ENCODE peak calls at places on chromosomes 16 and 17, in ten cellular contexts. R is ovary, S is Peyer's patch, U is endothelial cell of umbilical vein, Z is transverse colon, I is right lobe of liver, E is stomach, L is A549, W is adrenal gland, B is heart left ventricle. A is an unnamed sample.

GRCh38 chr17:80889231-80889896 is 102.3 kb upstream of the CHMP6 start:
- DNase-seq in R (no peak), S (no peak), U (no peak), Z (no peak), I (peak), E (no peak), L (no peak), W (no peak), B (no peak), A (no peak)

GRCh38 chr17:75064867-75065561 is 18.0 kb downstream of the KCTD2 start:
- DNase-seq in R (no peak), S (no peak), U (no peak), Z (no peak), I (no peak), E (no peak), L (no peak), W (no peak), B (no peak), A (no peak)

GRCh38 chr16:81376880-81377279 is 62.1 kb downstream of the GAN start:
- DNase-seq in R (no peak), S (no peak), U (peak), Z (no peak), I (no peak), E (no peak), L (no peak), W (no peak), B (no peak), A (no peak)

GRCh38 chr17:34370997-34371395 is 8.0 kb upstream of the CCL1 start:
- DNase-seq in R (no peak), S (no peak), U (no peak), Z (no peak), I (no peak), E (no peak), L (no peak), W (no peak), B (no peak), A (no peak)

GRCh38 chr16:84115919-84116719 is 623 bp downstream of the MBTPS1 start:
- DNase-seq in R (no peak), S (peak), U (peak), Z (peak), I (peak), E (peak), L (peak), W (peak), B (no peak), A (no peak)

GRCh38 chr17:82913304-82914043 is 73.7 kb upstream of the ZNF750 start:
- DNase-seq in R (no peak), S (no peak), U (peak), Z (no peak), I (no peak), E (peak), L (peak), W (peak), B (no peak), A (no peak)

GRCh38 chr16:23423496-23424049 is 29.4 kb downstream of the COG7 start:
- DNase-seq in R (peak), S (peak), U (peak), Z (peak), I (no peak), E (peak), L (peak), W (peak), B (peak), A (peak)

GRCh38 chr16:78490847-78491246 is 391.4 kb downstream of the WWOX start:
- DNase-seq in R (no peak), S (no peak), U (no peak), Z (no peak), I (no peak), E (no peak), L (no peak), W (peak), B (no peak), A (no peak)

GRCh38 chr17:72631568-72631967 is 460.9 kb downstream of the SLC39A11 start:
- DNase-seq in R (no peak), S (no peak), U (no peak), Z (no peak), I (no peak), E (no peak), L (no peak), W (no peak), B (no peak), A (no peak)

GRCh38 chr16:56190903-56191806 is at the start of gene GNAO1:
- DNase-seq in R (peak), S (peak), U (peak), Z (peak), I (peak), E (peak), L (peak), W (peak), B (peak), A (peak)

GRCh38 chr17:81253358-81254131 is 14.4 kb downstream of the NDUFAF8 start:
- DNase-seq in R (no peak), S (peak), U (peak), Z (peak), I (no peak), E (peak), L (peak), W (peak), B (no peak), A (peak)

GRCh38 chr17:63555475-63556156 is 5.3 kb downstream of the DCAF7 start:
- DNase-seq in R (no peak), S (no peak), U (no peak), Z (no peak), I (no peak), E (no peak), L (no peak), W (no peak), B (no peak), A (no peak)

GRCh38 chr16:1452530-1452929 is 8.2 kb upstream of the CCDC154 start:
- DNase-seq in R (no peak), S (no peak), U (no peak), Z (no peak), I (no peak), E (no peak), L (no peak), W (no peak), B (no peak), A (no peak)

GRCh38 chr16:65786916-65787315 is 579.6 kb upstream of the CDH5 start:
- DNase-seq in R (no peak), S (no peak), U (no peak), Z (no peak), I (no peak), E (no peak), L (no peak), W (no peak), B (no peak), A (peak)

GRCh38 chr17:41536741-41537613 is 8.9 kb upstream of the KRT19 start:
- DNase-seq in R (no peak), S (no peak), U (no peak), Z (no peak), I (no peak), E (no peak), L (no peak), W (no peak), B (no peak), A (no peak)

GRCh38 chr16:86513471-86514277 is 3.3 kb downstream of the FOXF1 start:
- DNase-seq in R (no peak), S (no peak), U (no peak), Z (no peak), I (no peak), E (no peak), L (no peak), W (no peak), B (no peak), A (no peak)
- TF ChIP-seq POLR2A in R (no peak), S (no peak), U (no peak), Z (no peak), I (no peak), E (no peak), L (no peak), W (no peak), B (no peak), A (no peak)

DNA sequence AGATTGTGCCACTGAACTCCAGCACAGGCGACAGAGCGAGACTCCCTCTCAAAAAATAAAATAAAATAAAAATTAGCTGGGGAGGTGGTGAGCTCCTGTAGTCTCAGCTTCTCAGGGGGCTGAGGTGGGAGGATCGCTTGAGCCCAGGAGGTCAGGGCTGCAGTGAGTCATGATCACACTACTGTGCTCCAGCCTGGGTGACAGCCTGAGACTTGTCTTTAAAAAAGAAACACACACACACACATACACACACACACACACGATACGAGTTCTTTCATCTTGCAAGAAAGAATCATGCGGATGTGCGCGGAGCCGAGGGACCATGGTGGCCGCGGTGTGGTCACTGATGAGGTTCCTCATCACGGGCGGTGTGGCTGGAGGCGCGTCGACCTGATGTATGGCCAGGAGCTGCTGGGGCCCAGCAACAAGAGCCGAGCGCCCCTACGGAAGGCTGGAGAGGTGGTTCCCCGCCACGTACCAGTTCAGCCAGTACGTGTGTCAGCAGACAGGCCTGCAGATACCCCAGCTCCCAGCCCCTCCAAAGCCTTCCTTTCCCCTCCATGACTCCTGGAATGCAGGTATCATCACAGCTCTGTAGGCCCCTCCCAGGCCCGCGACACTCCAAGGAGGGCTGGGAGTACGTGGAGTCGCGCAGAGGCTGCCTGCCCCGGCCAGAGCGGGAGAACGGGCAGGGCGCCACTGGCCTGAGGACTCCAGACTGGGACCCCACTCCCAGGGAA is 20.7 kb downstream of the NXN start:
- DNase-seq in R (peak), S (no peak), U (no peak), Z (no peak), I (no peak), E (no peak), L (no peak), W (no peak), B (no peak), A (no peak)
- H3K27ac ChIP-seq in R (no peak), S (no peak), U (no peak), Z (peak), I (no peak), E (no peak), L (peak), W (no peak), B (no peak), A (peak)

DNA sequence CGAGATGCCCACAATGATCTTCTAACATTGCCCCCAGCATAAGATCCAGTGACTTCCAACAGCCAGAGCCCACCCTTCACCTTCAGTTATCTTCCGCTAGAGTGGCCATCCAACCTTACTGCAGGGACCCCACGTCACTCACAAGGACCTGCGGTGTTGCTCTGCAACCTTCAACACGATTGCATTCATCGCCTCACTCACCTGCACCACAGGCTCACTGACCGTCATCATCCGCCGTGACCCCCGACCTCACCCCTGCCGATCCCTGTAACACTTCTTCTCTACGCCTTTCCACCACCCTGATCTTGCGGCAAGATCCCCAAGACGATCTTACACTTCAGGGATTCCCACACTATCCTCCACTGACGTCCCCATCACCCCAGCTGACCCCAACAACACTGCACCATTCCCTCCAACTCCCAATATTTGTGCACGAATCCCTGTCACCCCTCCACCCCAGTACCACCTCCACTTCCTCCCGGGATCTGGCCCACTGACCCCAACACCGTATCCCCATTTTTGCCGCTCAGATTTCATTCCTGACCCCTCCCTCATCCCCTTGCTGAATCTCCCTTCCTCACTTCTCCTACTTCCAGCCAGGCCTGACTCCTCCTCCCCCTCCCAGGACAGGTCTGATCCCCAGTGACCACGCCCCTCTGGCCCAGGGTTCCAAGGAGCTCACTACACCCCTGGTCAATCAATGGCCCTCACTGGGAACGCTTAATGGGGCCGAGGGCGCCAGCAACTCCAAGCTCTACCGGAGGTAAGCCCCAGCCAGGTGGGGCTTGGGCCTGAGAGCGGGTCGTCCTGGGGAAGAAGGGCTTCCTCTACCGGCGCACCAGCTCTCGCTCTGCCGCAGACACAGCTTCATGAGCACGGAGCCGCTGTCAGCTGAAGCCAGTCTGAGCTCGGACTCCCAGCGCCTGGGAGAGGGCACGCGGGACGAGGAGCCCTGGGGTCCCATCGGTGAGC is 7.6 kb downstream of the RUNDC3A start:
- DNase-seq in R (no peak), S (no peak), U (no peak), Z (no peak), I (no peak), E (no peak), L (no peak), W (no peak), B (no peak), A (no peak)
- H3K4me3 ChIP-seq in R (no peak), S (no peak), U (no peak), Z (no peak), I (no peak), E (peak), L (peak), W (no peak), B (no peak), A (no peak)

GRCh38 chr17:78117027-78117981 is 11.3 kb downstream of the TMC6 start:
- DNase-seq in R (peak), S (no peak), U (no peak), Z (peak), I (peak), E (peak), L (no peak), W (no peak), B (no peak), A (no peak)
- TF ChIP-seq POLR2A in R (no peak), S (no peak), U (no peak), Z (no peak), I (no peak), E (no peak), L (no peak), W (no peak), B (no peak), A (no peak)

GRCh38 chr16:10620120-10620519 is 39.7 kb upstream of the EMP2 start:
- DNase-seq in R (no peak), S (no peak), U (no peak), Z (no peak), I (no peak), E (no peak), L (no peak), W (no peak), B (no peak), A (no peak)

GRCh38 chr16:10619271-10619849 is 39.0 kb upstream of the EMP2 start:
- DNase-seq in R (no peak), S (no peak), U (no peak), Z (peak), I (no peak), E (peak), L (no peak), W (no peak), B (peak), A (no peak)

GRCh38 chr16:10617662-10618420 is 37.4 kb upstream of the EMP2 start:
- DNase-seq in R (no peak), S (no peak), U (no peak), Z (no peak), I (no peak), E (no peak), L (no peak), W (no peak), B (no peak), A (no peak)

GRCh38 chr16:10616744-10617640 is 36.6 kb upstream of the EMP2 start:
- DNase-seq in R (peak), S (no peak), U (no peak), Z (peak), I (peak), E (peak), L (peak), W (peak), B (peak), A (peak)

DNA sequence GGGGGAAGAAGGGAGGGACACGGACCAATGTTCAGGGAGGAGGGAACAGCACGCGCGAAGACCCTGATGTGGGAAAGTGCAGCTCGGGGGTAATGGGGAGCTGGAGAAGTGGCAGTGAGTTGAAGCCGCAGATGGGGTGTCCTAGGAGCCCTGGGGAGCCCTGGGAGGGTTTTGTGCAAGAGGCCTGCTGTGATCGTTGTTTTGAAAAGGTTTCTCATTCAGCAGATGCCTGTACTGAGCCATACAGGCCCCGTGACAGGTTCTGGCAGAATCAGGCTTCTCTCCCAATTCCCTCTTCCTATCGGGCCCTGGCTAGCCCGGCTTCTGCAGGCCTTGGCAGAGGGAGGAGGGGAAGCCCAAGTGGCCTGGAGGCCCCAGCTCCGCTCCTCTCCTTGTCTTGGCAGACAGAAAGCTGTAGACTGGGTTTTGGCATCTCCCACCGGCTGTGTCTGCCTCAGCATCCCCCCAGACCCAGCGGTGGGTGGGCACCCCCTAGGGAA is 38.4 kb upstream of the EMP2 start:
- DNase-seq in R (no peak), S (no peak), U (no peak), Z (no peak), I (no peak), E (no peak), L (no peak), W (no peak), B (peak), A (no peak)
- H3K27ac ChIP-seq in R (no peak), S (peak), U (no peak), Z (peak), I (no peak), E (no peak), L (no peak), W (no peak), B (peak), A (no peak)

GRCh38 chr17:50271173-50271750 is 3.0 kb upstream of the TMEM92 start:
- DNase-seq in R (no peak), S (no peak), U (no peak), Z (no peak), I (no peak), E (no peak), L (no peak), W (no peak), B (no peak), A (no peak)
- H3K4me3 ChIP-seq in R (no peak), S (no peak), U (no peak), Z (no peak), I (no peak), E (no peak), L (no peak), W (no peak), B (no peak), A (no peak)

GRCh38 chr17:50426814-50427787 is 1.1 kb downstream of the ACSF2 start:
- DNase-seq in R (peak), S (no peak), U (peak), Z (peak), I (no peak), E (peak), L (peak), W (peak), B (peak), A (no peak)
- TF ChIP-seq POLR2A in R (no peak), S (peak), U (no peak), Z (peak), I (peak), E (no peak), L (no peak), W (no peak), B (no peak), A (no peak)

GRCh38 chr17:21008992-21009671 is 33.7 kb downstream of the USP22 start:
- DNase-seq in R (no peak), S (no peak), U (no peak), Z (no peak), I (no peak), E (no peak), L (no peak), W (no peak), B (no peak), A (no peak)
- H3K27ac ChIP-seq in R (no peak), S (no peak), U (no peak), Z (no peak), I (no peak), E (no peak), L (no peak), W (no peak), B (no peak), A (no peak)

GRCh38 chr16:66842765-66843164 is 1.4 kb upstream of the CA7 start:
- DNase-seq in R (peak), S (no peak), U (no peak), Z (no peak), I (no peak), E (peak), L (no peak), W (peak), B (no peak), A (no peak)

GRCh38 chr16:66843191-66843590 is 1.0 kb upstream of the CA7 start:
- DNase-seq in R (peak), S (no peak), U (no peak), Z (no peak), I (no peak), E (no peak), L (no peak), W (no peak), B (no peak), A (no peak)

GRCh38 chr16:66844342-66845079 is at the start of gene CA7:
- DNase-seq in R (peak), S (no peak), U (no peak), Z (no peak), I (no peak), E (no peak), L (no peak), W (no peak), B (no peak), A (peak)

GRCh38 chr16:66845080-66845410 is 831 bp downstream of the CA7 start:
- DNase-seq in R (peak), S (no peak), U (no peak), Z (no peak), I (no peak), E (no peak), L (no peak), W (no peak), B (no peak), A (no peak)

DNA sequence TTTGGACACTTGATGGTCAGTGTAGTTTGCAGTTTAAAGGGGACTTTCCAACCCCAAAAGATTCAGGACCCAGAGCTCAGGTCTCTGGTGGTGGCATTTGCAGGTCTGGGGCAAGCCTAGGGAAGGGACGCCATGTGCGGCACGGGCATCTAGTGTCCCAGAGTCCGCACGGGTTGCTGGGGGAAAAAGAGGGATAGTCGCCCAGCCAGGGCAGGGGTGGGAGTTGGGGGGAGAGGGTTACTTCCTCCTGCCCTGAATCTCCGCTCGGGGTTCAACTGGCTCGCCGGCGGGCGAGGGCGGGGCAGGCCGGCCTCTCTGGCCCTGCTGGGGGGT is 239 bp upstream of the CA7 start:
- DNase-seq in R (peak), S (no peak), U (no peak), Z (no peak), I (no peak), E (no peak), L (no peak), W (no peak), B (no peak), A (peak)
- H3K4me3 ChIP-seq in R (no peak), S (peak), U (no peak), Z (peak), I (peak), E (peak), L (no peak), W (peak), B (peak), A (no peak)